ENCODE peak calls at places on chromosome 2, in seven cellular contexts. Y, V, B, K, U, Z and H are unnamed samples.

GRCh38 chr2:3628800-3629199 is 29.2 kb upstream of the ALLC start:
- DNase-seq in Y (no peak), K (peak; percentile 54), B (no peak), Z (peak; percentile 26), U (no peak), V (peak; percentile 72), H (no peak)

GRCh38 chr2:181411105-181411849 is 45.9 kb upstream of the ITGA4 start:
- DNase-seq in V (peak; percentile 87), B (peak; percentile 12), Z (no peak), Y (peak; percentile 23), K (no peak), U (no peak), H (peak; percentile 97)

GRCh38 chr2:191501390-191502168 is 176.4 kb upstream of the NABP1 start:
- DNase-seq in V (no peak), Z (peak; percentile 37), B (peak; percentile 81), K (peak; percentile 35), Y (peak; percentile 43), U (no peak), H (peak; percentile 58)

GRCh38 chr2:241891315-241891987 is 21.9 kb downstream of the RTP5 start:
- DNase-seq in U (no peak), K (no peak), B (no peak), Y (no peak), V (no peak), Z (no peak), H (no peak)

GRCh38 chr2:70561893-70562292 is 8.3 kb upstream of the TGFA start:
- DNase-seq in U (no peak), Z (no peak), K (no peak), B (no peak), V (no peak), Y (no peak), H (no peak)

GRCh38 chr2:241949736-241950412 is 80.3 kb downstream of the RTP5 start:
- DNase-seq in U (no peak), B (no peak), Z (no peak), V (no peak), K (no peak), Y (no peak), H (no peak)

GRCh38 chr2:138516030-138516704 is 14.6 kb downstream of the SPOPL start:
- DNase-seq in B (no peak), Z (no peak), U (no peak), Y (peak; percentile 22), V (no peak), K (peak; percentile 72), H (no peak)

GRCh38 chr2:158760887-158761286 is 34.2 kb upstream of the DAPL1 start:
- DNase-seq in Y (no peak), U (no peak), V (no peak), K (no peak), B (no peak), Z (no peak), H (no peak)

GRCh38 chr2:51103205-51103604 is 71.3 kb upstream of the NRXN1 start:
- DNase-seq in V (peak; percentile 77), K (peak; percentile 49), Z (peak; percentile 4), U (peak; percentile 70), Y (peak; percentile 46), B (peak; percentile 2), H (no peak)

GRCh38 chr2:168456526-168457176 is 579 bp downstream of the CERS6 start:
- DNase-seq in B (no peak), Z (no peak), V (peak; percentile 77), K (peak; percentile 40), Y (peak; percentile 70), U (no peak), H (peak; percentile 36)

GRCh38 chr2:4653989-4654388 is 950.6 kb downstream of the DCDC2C start:
- DNase-seq in U (no peak), B (no peak), K (no peak), Y (no peak), Z (no peak), V (no peak), H (peak; percentile 87)

GRCh38 chr2:110864176-110864575 is 131.8 kb downstream of the ACOXL start:
- DNase-seq in V (no peak), Y (no peak), K (no peak), U (no peak), Z (no peak), B (no peak), H (no peak)

GRCh38 chr2:240992572-240993291 is 5.7 kb upstream of the SNED1 start:
- DNase-seq in V (no peak), Y (no peak), B (no peak), Z (no peak), U (no peak), K (no peak), H (no peak)

GRCh38 chr2:215590353-215590752 is 154.5 kb upstream of the FN1 start:
- DNase-seq in U (no peak), Y (no peak), K (peak; percentile 30), Z (no peak), V (no peak), B (no peak), H (no peak)

GRCh38 chr2:99476629-99477028 is 13.2 kb downstream of the REV1 start:
- DNase-seq in B (no peak), Y (no peak), Z (no peak), V (no peak), K (no peak), U (no peak), H (no peak)

GRCh38 chr2:37786153-37786809 is 114.8 kb upstream of the CDC42EP3 start:
- DNase-seq in U (no peak), K (no peak), Y (no peak), Z (no peak), V (no peak), B (no peak), H (no peak)

GRCh38 chr2:30232027-30232800 is 880 bp downstream of the LBH start:
- DNase-seq in Z (no peak), Y (peak; percentile 84), V (peak; percentile 69), K (no peak), B (peak; percentile 31), U (no peak), H (peak; percentile 73)

GRCh38 chr2:36455788-36456187 is 100.2 kb downstream of the CRIM1 start:
- DNase-seq in Z (no peak), B (no peak), V (peak; percentile 58), U (no peak), K (no peak), Y (no peak), H (peak; percentile 45)

GRCh38 chr2:19787134-19787533 is 114.6 kb downstream of the TTC32 start:
- DNase-seq in B (no peak), Y (no peak), Z (no peak), U (peak; percentile 5), K (no peak), V (no peak), H (no peak)

GRCh38 chr2:8252997-8253694 is 428.7 kb upstream of the ID2 start:
- DNase-seq in B (no peak), Y (no peak), V (peak; percentile 80), U (no peak), Z (no peak), K (no peak), H (no peak)

GRCh38 chr2:11342561-11343343 is 1.7 kb downstream of the ROCK2 start:
- DNase-seq in Y (peak; percentile 70), U (peak; percentile 88), K (peak; percentile 94), B (peak; percentile 79), Z (peak; percentile 34), V (peak; percentile 44), H (peak; percentile 27)

GRCh38 chr2:134410831-134411231 is 157.0 kb downstream of the MGAT5 start:
- DNase-seq in V (no peak), Z (no peak), U (no peak), Y (no peak), B (peak; percentile 45), K (no peak), H (no peak)

GRCh38 chr2:3257166-3257565 is 120.5 kb downstream of the EIPR1 start:
- DNase-seq in Y (no peak), Z (no peak), K (no peak), B (no peak), U (no peak), V (no peak), H (peak; percentile 40)

GRCh38 chr2:159617651-159618050 is 1.3 kb upstream of the BAZ2B start:
- DNase-seq in K (no peak), Z (no peak), V (peak; percentile 68), B (peak; percentile 43), Y (peak; percentile 30), U (no peak), H (peak; percentile 47)

GRCh38 chr2:241844066-241844728 is 14.5 kb downstream of the PDCD1 start:
- DNase-seq in U (no peak), Y (peak; percentile 93), V (peak; percentile 79), Z (peak; percentile 32), K (no peak), B (peak; percentile 32), H (peak; percentile 75)

GRCh38 chr2:232418056-232418455 is 11.4 kb downstream of the ALPG start:
- DNase-seq in B (no peak), Y (no peak), V (no peak), Z (no peak), K (no peak), U (no peak), H (no peak)

GRCh38 chr2:167293172-167293781 is 405.0 kb downstream of the XIRP2 start:
- DNase-seq in V (peak; percentile 59), K (no peak), Z (no peak), B (peak; percentile 51), Y (peak; percentile 35), U (no peak), H (peak; percentile 49)
- TF ChIP-seq EZH2 in V (no peak), K (no peak), Z (no peak), B (no peak), Y (no peak), U (no peak), H (no peak)

DNA sequence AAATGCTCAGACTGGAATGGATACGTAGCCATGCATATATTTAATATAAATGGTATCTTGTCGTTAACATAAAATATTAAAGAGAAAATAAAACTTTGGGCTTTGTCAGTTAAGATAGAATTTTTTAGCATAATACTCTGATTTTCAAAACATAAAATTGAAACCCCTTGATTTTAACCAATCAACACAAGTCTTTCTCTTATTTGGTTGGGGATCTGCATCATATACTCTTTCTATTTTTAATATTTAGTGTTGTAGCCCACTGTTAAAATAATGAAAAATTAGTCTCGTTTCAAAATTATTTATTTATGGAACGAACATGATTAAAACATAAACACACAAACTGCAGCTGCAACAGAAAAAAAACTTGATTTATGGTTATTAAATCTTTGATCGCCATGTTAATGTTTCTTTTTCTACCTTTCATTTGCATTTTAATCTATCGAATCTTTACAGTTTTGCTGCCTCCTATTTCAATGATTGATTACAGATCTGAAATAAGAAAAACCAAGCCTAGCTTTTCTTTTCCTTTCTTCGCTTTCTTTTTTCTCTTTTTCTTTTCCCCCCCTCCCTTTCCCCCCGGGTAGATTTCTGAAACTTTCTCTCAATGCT is 145.5 kb downstream of the MEIS1 start:
- DNase-seq in Z (no peak), U (no peak), K (no peak), B (peak; percentile 53), V (no peak), Y (no peak), H (no peak)
- TF ChIP-seq EZH2 in Z (no peak), U (no peak), K (no peak), B (no peak), V (no peak), Y (no peak), H (no peak)

GRCh38 chr2:27249891-27250651 is 12.8 kb downstream of the SLC30A3 start:
- DNase-seq in V (peak; percentile 90), B (peak; percentile 47), U (no peak), Y (peak; percentile 69), K (peak; percentile 68), Z (peak; percentile 23), H (peak; percentile 69)
- TF ChIP-seq EZH2 in V (no peak), B (no peak), U (no peak), Y (no peak), K (no peak), Z (no peak), H (no peak)

DNA sequence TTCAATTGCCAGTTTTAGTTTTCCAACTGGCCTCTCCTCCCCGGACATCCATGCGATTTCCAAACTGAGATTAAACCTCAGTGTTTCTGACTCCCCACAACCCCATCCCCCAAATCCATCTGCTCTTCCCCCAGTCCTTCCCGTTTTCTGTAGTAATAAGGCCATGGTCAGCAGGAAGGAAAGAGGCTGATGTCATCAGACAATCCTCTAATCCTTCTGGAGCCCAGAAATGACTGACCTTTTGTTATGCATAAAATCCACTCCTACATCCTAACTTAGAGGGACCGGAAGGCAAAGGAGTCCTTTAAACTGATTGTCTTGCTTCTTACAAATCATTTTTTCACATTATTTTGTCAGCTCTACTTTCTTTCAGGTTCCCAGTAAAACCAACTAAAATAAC is 155.8 kb downstream of the INO80D start:
- DNase-seq in B (peak; percentile 43), Y (no peak), U (no peak), V (no peak), Z (no peak), K (no peak), H (no peak)
- TF ChIP-seq EZH2 in B (no peak), Y (no peak), U (no peak), V (no peak), Z (no peak), K (no peak), H (no peak)